ENCODE peak calls at places on chromosomes 11 and 22, in eight cellular contexts. M is fibroblast of lung, A is breast epithelium, R is heart left ventricle, F is IMR-90, O is K562, U is kidney epithelial cell, C is hepatocyte. Y is an unnamed sample. For H3K27me3, the result is how much of the 10 kb centered on the place peaks cover.

GRCh38 chr22:42719656-42720262 is 911 bp downstream of the A4GALT start:
- DNase-seq in O (peak), A (no peak), R (peak), F (no peak), U (no peak), C (no peak), M (no peak), Y (no peak)

GRCh38 chr11:75229466-75229865 is 11.1 kb upstream of the TPBGL start:
- DNase-seq in U (no peak), R (no peak), C (no peak), M (no peak), O (no peak), F (no peak), A (no peak), Y (no peak)

GRCh38 chr11:10581481-10582019 is 13.1 kb upstream of the LYVE1 start:
- DNase-seq in U (no peak), O (no peak), M (no peak), A (no peak), R (peak), F (peak), C (no peak), Y (no peak)

GRCh38 chr11:8071616-8072581 is 9.1 kb upstream of the TUB start:
- DNase-seq in M (no peak), F (no peak), R (no peak), U (no peak), A (peak), C (no peak), O (no peak), Y (no peak)

GRCh38 chr22:50712341-50713007 is 25.5 kb upstream of the ACR start:
- DNase-seq in F (no peak), R (peak), C (no peak), O (no peak), A (no peak), U (no peak), M (no peak), Y (no peak)

GRCh38 chr11:94183886-94184264 is 55.2 kb downstream of the PANX1 start:
- DNase-seq in O (peak), F (peak), A (peak), U (peak), C (peak), M (peak), R (peak), Y (no peak)

GRCh38 chr11:129012880-129013279 is 70.2 kb upstream of the TP53AIP1 start:
- DNase-seq in F (no peak), M (no peak), C (no peak), U (no peak), A (no peak), R (no peak), O (no peak), Y (no peak)

GRCh38 chr11:16814410-16815046 is 76.1 kb downstream of the C11orf58 start:
- DNase-seq in M (no peak), A (no peak), F (no peak), C (no peak), R (no peak), U (no peak), O (no peak), Y (no peak)

DNA sequence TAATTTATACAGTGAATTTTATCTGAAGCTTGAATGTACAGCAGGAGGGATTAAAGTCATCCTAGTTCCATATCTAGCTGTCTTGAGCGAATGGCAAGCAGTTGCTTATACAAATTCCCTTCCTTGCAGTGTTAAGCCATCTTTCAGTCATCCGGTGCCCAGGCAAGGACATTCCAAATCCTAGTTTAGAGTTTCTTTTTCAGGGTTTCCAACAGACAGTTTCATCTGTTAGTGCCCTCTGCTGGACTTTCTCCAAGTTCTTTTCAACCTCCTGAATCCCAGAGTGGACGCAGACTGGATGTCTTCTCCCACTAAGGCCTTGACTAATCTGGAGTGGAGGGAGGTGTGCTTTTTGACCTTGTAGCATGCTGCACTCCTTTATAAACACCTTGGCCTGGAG is 45.4 kb downstream of the GRAMD1B start:
- DNase-seq in C (peak), O (no peak), M (peak), U (no peak), A (no peak), R (no peak), F (peak), Y (no peak)
- TF ChIP-seq CTCF in C (peak), O (no peak), M (peak), U (peak), A (no peak), R (no peak), F (peak), Y (peak)

DNA sequence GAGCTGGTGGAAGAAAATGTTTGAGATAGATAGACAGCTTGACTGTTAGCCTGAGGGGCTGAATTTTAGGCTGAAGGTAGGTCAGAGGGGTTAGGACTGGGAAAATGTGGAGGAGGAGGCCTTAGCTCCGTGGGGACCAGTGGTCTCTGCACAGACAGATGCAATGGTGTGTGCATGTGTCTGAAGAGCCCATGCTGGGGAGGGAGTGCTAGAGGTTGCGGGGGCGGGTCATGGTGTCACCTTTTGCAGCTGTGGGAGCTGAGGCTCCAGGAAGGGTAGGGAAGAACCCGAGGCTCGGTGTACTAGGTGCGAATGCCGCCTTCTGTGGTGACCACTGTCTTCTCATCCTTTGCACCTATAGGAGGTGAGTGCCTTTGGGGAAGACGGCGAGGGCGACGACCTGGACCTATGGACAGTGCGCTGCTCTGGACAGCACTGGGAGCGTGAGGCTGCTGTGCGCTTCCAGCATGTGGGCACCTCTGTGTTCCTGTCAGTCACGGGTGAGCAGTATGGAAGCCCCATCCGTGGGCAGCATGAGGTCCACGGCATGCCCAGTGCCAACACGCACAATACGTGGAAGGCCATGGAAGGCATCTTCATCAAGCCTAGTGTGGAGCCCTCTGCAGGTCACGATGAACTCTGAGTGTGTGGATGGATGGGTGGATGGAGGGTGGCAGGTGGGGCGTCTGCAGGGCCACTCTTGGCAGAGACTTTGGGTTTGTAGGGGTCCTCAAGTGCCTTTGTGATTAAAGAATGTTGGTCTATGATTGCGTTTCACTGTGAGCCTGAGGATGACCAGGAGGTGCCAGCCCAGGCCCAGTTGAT is 1.6 kb downstream of the SDF2L1 start:
- DNase-seq in M (no peak), U (no peak), C (no peak), R (no peak), F (no peak), O (peak), A (no peak), Y (no peak)
- H3K4me3 ChIP-seq in M (no peak), U (peak), C (no peak), R (peak), F (no peak), O (peak), A (no peak), Y (no peak)

GRCh38 chr11:20608938-20609337 is 9.5 kb downstream of the SLC6A5 start:
- DNase-seq in A (no peak), U (no peak), M (no peak), R (no peak), O (no peak), C (no peak), F (no peak), Y (no peak)

GRCh38 chr11:20604295-20604803 is 4.9 kb downstream of the SLC6A5 start:
- DNase-seq in M (no peak), U (no peak), O (no peak), C (no peak), R (no peak), A (no peak), F (no peak), Y (no peak)

GRCh38 chr11:20601221-20601914 is 2.0 kb downstream of the SLC6A5 start:
- DNase-seq in M (no peak), R (no peak), O (no peak), U (no peak), F (no peak), A (no peak), C (no peak), Y (no peak)

GRCh38 chr11:20605602-20606091 is 6.2 kb downstream of the SLC6A5 start:
- DNase-seq in C (no peak), O (no peak), R (no peak), M (no peak), F (no peak), A (no peak), U (no peak), Y (no peak)

DNA sequence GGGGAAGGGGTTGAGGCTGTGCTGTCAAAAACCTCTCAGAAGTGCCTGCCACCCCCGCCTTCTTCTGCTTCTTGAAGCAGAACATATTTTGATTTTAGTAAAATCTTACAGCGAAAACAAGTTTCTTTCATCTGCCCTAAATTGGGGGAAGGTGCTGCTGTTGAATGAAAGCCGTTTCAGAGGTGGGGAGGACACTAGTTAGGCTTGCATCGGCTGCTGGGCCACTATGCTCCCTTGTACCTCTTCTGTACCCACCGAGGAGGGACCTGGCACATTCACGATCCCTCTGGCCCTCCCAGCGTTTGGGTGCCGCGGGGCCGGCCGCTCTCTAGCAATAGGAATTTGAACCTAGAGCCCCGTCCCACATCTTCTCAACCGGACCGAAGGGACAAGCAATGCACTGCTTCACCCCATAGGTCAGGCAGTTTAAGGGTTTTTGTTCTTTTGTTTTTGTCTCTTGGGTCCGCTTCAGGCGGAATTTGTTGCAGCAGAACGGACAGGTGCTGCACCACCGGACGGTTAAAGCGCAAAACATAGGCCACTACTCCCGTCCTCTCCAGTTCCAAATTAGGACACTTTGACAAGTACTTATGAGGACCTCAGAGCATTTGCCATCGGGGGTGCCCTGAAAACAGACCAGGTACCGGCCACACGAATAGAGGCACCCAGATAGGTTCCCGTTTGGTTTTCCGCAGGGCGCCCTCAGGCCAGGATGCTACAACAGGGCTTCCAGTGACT is 5.6 kb downstream of the SLC6A5 start:
- DNase-seq in R (no peak), F (no peak), A (no peak), M (no peak), O (no peak), U (no peak), C (no peak), Y (no peak)
- H3K27me3 ChIP-seq in R (half or more), F (half or more), A (half or more), M (under half), O (under half), U (half or more), C (half or more), Y (under half)

GRCh38 chr11:107438148-107438547 is 19.5 kb downstream of the CWF19L2 start:
- DNase-seq in O (no peak), C (no peak), R (no peak), U (no peak), A (no peak), M (no peak), F (no peak), Y (no peak)
- TF ChIP-seq CTCF in O (no peak), C (no peak), R (no peak), U (no peak), A (no peak), M (no peak), F (no peak), Y (no peak)

GRCh38 chr22:36155702-36156101 is 4.9 kb downstream of the APOL3 start:
- DNase-seq in A (no peak), U (no peak), F (no peak), M (peak), O (no peak), R (peak), C (peak), Y (no peak)
- H3K4me3 ChIP-seq in A (peak), U (no peak), F (no peak), M (no peak), O (no peak), R (peak), C (no peak), Y (no peak)

DNA sequence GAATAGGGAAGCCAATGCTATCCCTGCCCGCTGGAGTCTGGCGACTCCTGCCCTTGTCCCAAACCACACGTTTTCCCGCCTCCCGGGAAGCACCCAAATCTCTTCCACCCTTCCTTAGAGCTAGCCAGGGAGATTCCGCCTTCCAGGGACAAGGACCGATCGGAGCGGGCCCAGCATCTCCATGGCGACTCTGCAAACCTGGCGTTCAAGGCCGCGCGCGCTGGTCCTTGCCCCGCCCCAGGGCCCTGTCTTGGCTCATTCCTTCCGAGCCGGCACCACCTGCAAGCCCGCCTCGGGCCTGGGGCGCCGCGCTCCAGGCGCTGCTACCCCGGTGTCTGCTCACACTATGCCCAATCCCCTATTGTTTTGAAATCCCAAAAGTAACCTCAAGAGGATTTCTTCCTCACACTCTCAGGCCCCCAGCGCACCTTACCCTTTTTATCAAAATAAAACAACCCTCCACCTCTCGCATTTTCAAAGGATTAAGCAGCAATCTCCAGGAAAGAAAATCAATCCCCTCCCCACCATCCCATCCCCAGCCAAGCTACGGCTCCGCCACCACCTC is 994 bp downstream of the SLC1A2 start:
- DNase-seq in R (no peak), F (no peak), U (no peak), O (no peak), M (no peak), C (peak), A (no peak), Y (no peak)
- H3K27me3 ChIP-seq in R (under half), F (under half), U (half or more), O (under half), M (under half), C (half or more), A (under half), Y (under half)

GRCh38 chr22:30553971-30554370 is 7.4 kb upstream of the SEC14L6 start:
- DNase-seq in R (no peak), U (no peak), C (no peak), M (no peak), F (no peak), A (no peak), O (no peak), Y (no peak)

GRCh38 chr22:30557243-30557642 is 10.7 kb upstream of the SEC14L6 start:
- DNase-seq in O (no peak), R (no peak), M (no peak), A (no peak), U (no peak), C (no peak), F (no peak), Y (no peak)

GRCh38 chr22:30556388-30556787 is 9.8 kb upstream of the SEC14L6 start:
- DNase-seq in A (no peak), O (no peak), F (no peak), U (no peak), C (no peak), M (no peak), R (no peak), Y (no peak)

GRCh38 chr22:30552719-30553118 is 6.2 kb upstream of the SEC14L6 start:
- DNase-seq in M (no peak), O (no peak), F (no peak), C (no peak), R (no peak), U (no peak), A (no peak), Y (no peak)

GRCh38 chr22:30555282-30556210 is 9.0 kb upstream of the SEC14L6 start:
- DNase-seq in F (no peak), C (no peak), U (no peak), A (no peak), O (no peak), R (no peak), M (no peak), Y (no peak)
- TF ChIP-seq CTCF in F (no peak), C (no peak), U (no peak), A (no peak), O (peak), R (no peak), M (no peak), Y (no peak)